ENCODE peak calls at places on chromosomes 13 and 19, in nine cellular contexts. One of them, this sample, is unnamed. For H3K36me3, the result is how much of the 10 kb centered on the place peaks cover.

GRCh38 chr13:39401091-39401647 is 201.8 kb downstream of the LHFPL6 start:
- DNase-seq in cardiac muscle cell: no peak
- DNase-seq in tibial nerve: no peak
- DNase-seq in Peyer's patch: no peak
- DNase-seq in thoracic aorta: no peak
- DNase-seq in bronchial epithelial cell: peak
- DNase-seq in uterus: no peak
- DNase-seq in heart right ventricle: no peak
- DNase-seq in CD4-positive, CD25-positive, alpha-beta regulatory T cell: no peak
- DNase-seq in this sample: no peak

GRCh38 chr19:18496167-18496979 is 25.5 kb downstream of the ELL start:
- DNase-seq in cardiac muscle cell: no peak
- DNase-seq in tibial nerve: no peak
- DNase-seq in Peyer's patch: peak
- DNase-seq in thoracic aorta: no peak
- DNase-seq in bronchial epithelial cell: peak
- DNase-seq in uterus: no peak
- DNase-seq in heart right ventricle: no peak
- DNase-seq in CD4-positive, CD25-positive, alpha-beta regulatory T cell: peak
- DNase-seq in this sample: peak

GRCh38 chr13:99386911-99387788 is 80.0 kb upstream of the GPR183 start:
- DNase-seq in cardiac muscle cell: peak
- DNase-seq in tibial nerve: peak
- DNase-seq in Peyer's patch: peak
- DNase-seq in thoracic aorta: no peak
- DNase-seq in bronchial epithelial cell: peak
- DNase-seq in uterus: no peak
- DNase-seq in heart right ventricle: no peak
- DNase-seq in CD4-positive, CD25-positive, alpha-beta regulatory T cell: peak
- DNase-seq in this sample: peak

GRCh38 chr19:1715540-1715939 is 37.8 kb upstream of the ONECUT3 start:
- DNase-seq in cardiac muscle cell: no peak
- DNase-seq in tibial nerve: no peak
- DNase-seq in Peyer's patch: no peak
- DNase-seq in thoracic aorta: no peak
- DNase-seq in bronchial epithelial cell: no peak
- DNase-seq in uterus: no peak
- DNase-seq in heart right ventricle: no peak
- DNase-seq in CD4-positive, CD25-positive, alpha-beta regulatory T cell: no peak
- DNase-seq in this sample: no peak

GRCh38 chr19:7787602-7788177 is 24.6 kb downstream of the CLEC4M start:
- DNase-seq in cardiac muscle cell: no peak
- DNase-seq in tibial nerve: no peak
- DNase-seq in Peyer's patch: no peak
- DNase-seq in thoracic aorta: no peak
- DNase-seq in bronchial epithelial cell: no peak
- DNase-seq in uterus: no peak
- DNase-seq in heart right ventricle: no peak
- DNase-seq in CD4-positive, CD25-positive, alpha-beta regulatory T cell: no peak
- DNase-seq in this sample: no peak

GRCh38 chr19:38718747-38719543 is 25.3 kb downstream of the CAPN12 start:
- DNase-seq in cardiac muscle cell: peak
- DNase-seq in tibial nerve: no peak
- DNase-seq in Peyer's patch: no peak
- DNase-seq in thoracic aorta: no peak
- DNase-seq in bronchial epithelial cell: no peak
- DNase-seq in uterus: peak
- DNase-seq in heart right ventricle: peak
- DNase-seq in CD4-positive, CD25-positive, alpha-beta regulatory T cell: no peak
- DNase-seq in this sample: no peak

GRCh38 chr13:51323824-51324511 is 15.5 kb upstream of the SERPINE3 start:
- DNase-seq in cardiac muscle cell: no peak
- DNase-seq in tibial nerve: no peak
- DNase-seq in Peyer's patch: no peak
- DNase-seq in thoracic aorta: no peak
- DNase-seq in bronchial epithelial cell: no peak
- DNase-seq in uterus: no peak
- DNase-seq in heart right ventricle: no peak
- DNase-seq in CD4-positive, CD25-positive, alpha-beta regulatory T cell: no peak
- DNase-seq in this sample: no peak

GRCh38 chr19:19528721-19529490 is at the start of gene YJEFN3:
- DNase-seq in cardiac muscle cell: no peak
- DNase-seq in tibial nerve: no peak
- DNase-seq in Peyer's patch: no peak
- DNase-seq in thoracic aorta: no peak
- DNase-seq in bronchial epithelial cell: no peak
- DNase-seq in uterus: no peak
- DNase-seq in heart right ventricle: no peak
- DNase-seq in CD4-positive, CD25-positive, alpha-beta regulatory T cell: no peak
- DNase-seq in this sample: no peak

GRCh38 chr19:28887920-28888618 is 324.9 kb downstream of the UQCRFS1 start:
- DNase-seq in cardiac muscle cell: peak
- DNase-seq in tibial nerve: no peak
- DNase-seq in Peyer's patch: no peak
- DNase-seq in thoracic aorta: no peak
- DNase-seq in bronchial epithelial cell: no peak
- DNase-seq in uterus: no peak
- DNase-seq in heart right ventricle: no peak
- DNase-seq in CD4-positive, CD25-positive, alpha-beta regulatory T cell: no peak
- DNase-seq in this sample: no peak

GRCh38 chr19:50998061-50998460 is 3.3 kb downstream of the KLK8 start:
- DNase-seq in cardiac muscle cell: no peak
- DNase-seq in tibial nerve: no peak
- DNase-seq in Peyer's patch: no peak
- DNase-seq in thoracic aorta: no peak
- DNase-seq in bronchial epithelial cell: no peak
- DNase-seq in uterus: no peak
- DNase-seq in heart right ventricle: no peak
- DNase-seq in CD4-positive, CD25-positive, alpha-beta regulatory T cell: no peak
- DNase-seq in this sample: no peak

GRCh38 chr19:45038931-45039893 is at the start of gene CLASRP:
- DNase-seq in cardiac muscle cell: peak
- DNase-seq in tibial nerve: peak
- DNase-seq in Peyer's patch: peak
- DNase-seq in thoracic aorta: peak
- DNase-seq in bronchial epithelial cell: peak
- DNase-seq in uterus: peak
- DNase-seq in heart right ventricle: peak
- DNase-seq in CD4-positive, CD25-positive, alpha-beta regulatory T cell: peak
- DNase-seq in this sample: peak

GRCh38 chr19:7970716-7971448 is 27.4 kb upstream of the TIMM44 start:
- DNase-seq in cardiac muscle cell: peak
- DNase-seq in tibial nerve: peak
- DNase-seq in Peyer's patch: peak
- DNase-seq in thoracic aorta: no peak
- DNase-seq in bronchial epithelial cell: peak
- DNase-seq in uterus: no peak
- DNase-seq in heart right ventricle: no peak
- DNase-seq in CD4-positive, CD25-positive, alpha-beta regulatory T cell: no peak
- DNase-seq in this sample: no peak

GRCh38 chr13:71864094-71864980 is 2.7 kb downstream of the DACH1 start:
- DNase-seq in cardiac muscle cell: peak
- DNase-seq in tibial nerve: peak
- DNase-seq in Peyer's patch: peak
- DNase-seq in thoracic aorta: no peak
- DNase-seq in bronchial epithelial cell: no peak
- DNase-seq in uterus: peak
- DNase-seq in heart right ventricle: peak
- DNase-seq in CD4-positive, CD25-positive, alpha-beta regulatory T cell: no peak
- DNase-seq in this sample: no peak

GRCh38 chr13:114200673-114201005 is 21.6 kb downstream of the CFAP97D2 start:
- DNase-seq in cardiac muscle cell: peak
- DNase-seq in tibial nerve: no peak
- DNase-seq in Peyer's patch: no peak
- DNase-seq in thoracic aorta: no peak
- DNase-seq in bronchial epithelial cell: no peak
- DNase-seq in uterus: no peak
- DNase-seq in heart right ventricle: no peak
- DNase-seq in CD4-positive, CD25-positive, alpha-beta regulatory T cell: no peak
- DNase-seq in this sample: no peak

GRCh38 chr13:99050983-99051488 is 73.2 kb upstream of the DOCK9 start:
- DNase-seq in cardiac muscle cell: no peak
- DNase-seq in tibial nerve: no peak
- DNase-seq in Peyer's patch: no peak
- DNase-seq in thoracic aorta: no peak
- DNase-seq in bronchial epithelial cell: no peak
- DNase-seq in uterus: no peak
- DNase-seq in heart right ventricle: no peak
- DNase-seq in CD4-positive, CD25-positive, alpha-beta regulatory T cell: no peak
- DNase-seq in this sample: no peak

GRCh38 chr13:72920097-72920496 is 138.2 kb downstream of the PIBF1 start:
- DNase-seq in cardiac muscle cell: no peak
- DNase-seq in tibial nerve: no peak
- DNase-seq in Peyer's patch: no peak
- DNase-seq in thoracic aorta: no peak
- DNase-seq in bronchial epithelial cell: no peak
- DNase-seq in uterus: no peak
- DNase-seq in heart right ventricle: peak
- DNase-seq in CD4-positive, CD25-positive, alpha-beta regulatory T cell: no peak
- DNase-seq in this sample: no peak
- H3K36me3 ChIP-seq in cardiac muscle cell: under half
- H3K36me3 ChIP-seq in tibial nerve: under half
- H3K36me3 ChIP-seq in Peyer's patch: under half
- H3K36me3 ChIP-seq in thoracic aorta: under half
- H3K36me3 ChIP-seq in bronchial epithelial cell: under half
- H3K36me3 ChIP-seq in uterus: under half
- H3K36me3 ChIP-seq in heart right ventricle: under half
- H3K36me3 ChIP-seq in CD4-positive, CD25-positive, alpha-beta regulatory T cell: under half
- H3K36me3 ChIP-seq in this sample: under half

DNA sequence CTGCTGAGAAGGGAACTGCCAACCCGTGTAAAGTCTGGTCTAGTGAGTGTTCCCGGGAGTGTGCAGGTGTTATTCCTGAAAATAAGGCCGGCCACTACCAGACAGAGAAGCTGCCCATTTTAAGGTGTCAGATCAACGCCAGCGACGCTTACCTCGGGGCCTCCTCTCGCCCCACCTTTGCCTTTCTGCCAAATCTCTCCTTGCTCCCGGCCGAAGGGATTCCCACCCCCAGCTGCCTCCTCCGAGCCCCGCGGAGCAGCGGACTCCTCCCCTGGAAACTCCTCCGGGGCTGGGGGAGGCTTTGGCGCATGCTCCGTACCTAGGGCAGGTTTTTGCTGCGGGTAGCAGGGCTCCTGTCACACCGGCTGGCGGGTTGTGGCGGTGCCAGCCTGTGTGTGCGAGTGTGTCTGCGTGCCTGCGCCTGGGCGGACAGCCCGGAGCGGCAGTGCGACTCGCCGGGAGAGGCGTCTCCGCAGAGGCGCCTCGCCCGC is at the start of gene HS6ST3:
- DNase-seq in cardiac muscle cell: peak
- DNase-seq in tibial nerve: no peak
- DNase-seq in Peyer's patch: no peak
- DNase-seq in thoracic aorta: no peak
- DNase-seq in bronchial epithelial cell: peak
- DNase-seq in uterus: peak
- DNase-seq in heart right ventricle: peak
- DNase-seq in CD4-positive, CD25-positive, alpha-beta regulatory T cell: no peak
- DNase-seq in this sample: no peak
- H3K4me3 ChIP-seq in cardiac muscle cell: peak
- H3K4me3 ChIP-seq in tibial nerve: peak
- H3K4me3 ChIP-seq in Peyer's patch: no peak
- H3K4me3 ChIP-seq in thoracic aorta: peak
- H3K4me3 ChIP-seq in bronchial epithelial cell: peak
- H3K4me3 ChIP-seq in uterus: peak
- H3K4me3 ChIP-seq in heart right ventricle: peak
- H3K4me3 ChIP-seq in CD4-positive, CD25-positive, alpha-beta regulatory T cell: no peak
- H3K4me3 ChIP-seq in this sample: no peak

DNA sequence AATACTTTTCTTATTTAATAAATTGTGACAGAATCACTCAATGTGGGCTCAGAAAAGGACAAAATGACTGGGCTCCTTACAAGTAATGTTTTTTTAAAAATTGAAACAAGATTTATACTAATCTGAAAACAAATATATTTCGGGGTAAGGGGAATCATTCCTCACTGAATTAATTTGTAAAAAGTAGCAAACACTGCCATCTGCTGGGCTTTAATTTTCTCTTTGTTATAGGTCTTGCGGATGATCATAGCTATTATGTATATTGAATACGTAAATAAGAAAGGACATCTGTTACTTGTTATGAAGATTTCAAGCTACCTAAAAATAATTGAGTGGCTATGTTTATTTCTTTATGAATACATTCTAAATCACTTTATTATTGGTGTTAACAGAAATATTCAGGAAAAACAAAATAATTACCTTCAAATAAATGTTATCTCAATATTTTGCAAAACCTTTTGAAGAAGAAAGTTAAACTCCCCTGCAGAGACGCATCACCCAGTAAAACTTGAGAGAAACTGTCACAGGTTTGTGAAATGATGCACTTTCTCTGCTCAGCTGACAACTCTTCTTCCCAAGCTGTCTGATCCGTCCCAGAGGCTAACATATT is 17.8 kb upstream of the ENOX1 start:
- DNase-seq in cardiac muscle cell: peak
- DNase-seq in tibial nerve: peak
- DNase-seq in Peyer's patch: no peak
- DNase-seq in thoracic aorta: no peak
- DNase-seq in bronchial epithelial cell: peak
- DNase-seq in uterus: no peak
- DNase-seq in heart right ventricle: peak
- DNase-seq in CD4-positive, CD25-positive, alpha-beta regulatory T cell: no peak
- DNase-seq in this sample: no peak
- H3K36me3 ChIP-seq in cardiac muscle cell: under half
- H3K36me3 ChIP-seq in tibial nerve: under half
- H3K36me3 ChIP-seq in Peyer's patch: under half
- H3K36me3 ChIP-seq in thoracic aorta: under half
- H3K36me3 ChIP-seq in bronchial epithelial cell: under half
- H3K36me3 ChIP-seq in uterus: under half
- H3K36me3 ChIP-seq in heart right ventricle: under half
- H3K36me3 ChIP-seq in CD4-positive, CD25-positive, alpha-beta regulatory T cell: under half
- H3K36me3 ChIP-seq in this sample: under half

GRCh38 chr19:48646192-48646911 is 365 bp upstream of the CA11 start:
- DNase-seq in cardiac muscle cell: peak
- DNase-seq in tibial nerve: peak
- DNase-seq in Peyer's patch: peak
- DNase-seq in thoracic aorta: no peak
- DNase-seq in bronchial epithelial cell: peak
- DNase-seq in uterus: peak
- DNase-seq in heart right ventricle: peak
- DNase-seq in CD4-positive, CD25-positive, alpha-beta regulatory T cell: peak
- DNase-seq in this sample: peak

GRCh38 chr19:48642862-48643261 is 3.1 kb downstream of the CA11 start:
- DNase-seq in cardiac muscle cell: no peak
- DNase-seq in tibial nerve: no peak
- DNase-seq in Peyer's patch: no peak
- DNase-seq in thoracic aorta: no peak
- DNase-seq in bronchial epithelial cell: no peak
- DNase-seq in uterus: no peak
- DNase-seq in heart right ventricle: no peak
- DNase-seq in CD4-positive, CD25-positive, alpha-beta regulatory T cell: no peak
- DNase-seq in this sample: no peak

GRCh38 chr19:48644839-48645651 is 942 bp downstream of the CA11 start:
- DNase-seq in cardiac muscle cell: peak
- DNase-seq in tibial nerve: peak
- DNase-seq in Peyer's patch: peak
- DNase-seq in thoracic aorta: no peak
- DNase-seq in bronchial epithelial cell: peak
- DNase-seq in uterus: peak
- DNase-seq in heart right ventricle: peak
- DNase-seq in CD4-positive, CD25-positive, alpha-beta regulatory T cell: peak
- DNase-seq in this sample: peak

GRCh38 chr19:48645652-48646191 is at the start of gene CA11:
- DNase-seq in cardiac muscle cell: no peak
- DNase-seq in tibial nerve: peak
- DNase-seq in Peyer's patch: no peak
- DNase-seq in thoracic aorta: no peak
- DNase-seq in bronchial epithelial cell: no peak
- DNase-seq in uterus: no peak
- DNase-seq in heart right ventricle: no peak
- DNase-seq in CD4-positive, CD25-positive, alpha-beta regulatory T cell: no peak
- DNase-seq in this sample: no peak

GRCh38 chr19:48644355-48644754 is 1.6 kb downstream of the CA11 start:
- DNase-seq in cardiac muscle cell: no peak
- DNase-seq in tibial nerve: no peak
- DNase-seq in Peyer's patch: no peak
- DNase-seq in thoracic aorta: no peak
- DNase-seq in bronchial epithelial cell: no peak
- DNase-seq in uterus: no peak
- DNase-seq in heart right ventricle: no peak
- DNase-seq in CD4-positive, CD25-positive, alpha-beta regulatory T cell: no peak
- DNase-seq in this sample: no peak
- H3K4me3 ChIP-seq in cardiac muscle cell: no peak
- H3K4me3 ChIP-seq in tibial nerve: no peak
- H3K4me3 ChIP-seq in Peyer's patch: no peak
- H3K4me3 ChIP-seq in thoracic aorta: peak
- H3K4me3 ChIP-seq in bronchial epithelial cell: no peak
- H3K4me3 ChIP-seq in uterus: peak
- H3K4me3 ChIP-seq in heart right ventricle: peak
- H3K4me3 ChIP-seq in CD4-positive, CD25-positive, alpha-beta regulatory T cell: peak
- H3K4me3 ChIP-seq in this sample: no peak

This sample was measured in effector memory CD4-positive, alpha-beta T cell.